ENCODE peak calls at places on chromosomes 11 and 22, in eight cellular contexts. E, W, U, A, S, L, I and F are unnamed samples.

GRCh38 chr11:38005597-38005996 is 1407.6 kb upstream of the RAG2 start:
- ATAC-seq in L (no peak), A (no peak), U (no peak), S (no peak), I (no peak), W (no peak), E (no peak), F (no peak)

GRCh38 chr11:61362542-61362875 is 335 bp downstream of the TMEM138 start:
- ATAC-seq in A (peak; percentile 38), S (peak; percentile 21), I (no peak), L (peak; percentile 28), U (peak; percentile 24), E (peak; percentile 64), W (peak; percentile 35), F (peak; percentile 13)

GRCh38 chr11:126336065-126336464 is 19.4 kb upstream of the ST3GAL4 start:
- ATAC-seq in U (no peak), S (no peak), W (peak; percentile 25), E (peak; percentile 68), A (no peak), L (peak; percentile 49), I (no peak), F (no peak)

GRCh38 chr22:29702931-29703594 is 16.7 kb upstream of the CABP7 start:
- ATAC-seq in U (no peak), A (no peak), S (no peak), W (no peak), L (no peak), I (no peak), E (no peak), F (no peak)

GRCh38 chr22:42906605-42907338 is 49.7 kb upstream of the ARFGAP3 start:
- ATAC-seq in S (no peak), E (no peak), U (no peak), I (no peak), W (no peak), L (no peak), A (no peak), F (no peak)

GRCh38 chr11:123188508-123189165 is 6.4 kb downstream of the CLMP start:
- ATAC-seq in S (peak; percentile 49), L (no peak), W (no peak), U (peak; percentile 71), A (peak; percentile 26), I (no peak), E (no peak), F (no peak)

GRCh38 chr22:37193629-37194191 is 5.7 kb upstream of the C1QTNF6 start:
- ATAC-seq in A (no peak), I (peak; percentile 12), E (peak; percentile 60), U (peak; percentile 54), S (no peak), W (peak; percentile 52), L (peak; percentile 42), F (peak; percentile 63)

GRCh38 chr22:18078329-18079041 is 695 bp downstream of the PEX26 start:
- ATAC-seq in A (peak; percentile 65), E (no peak), L (peak; percentile 19), W (peak; percentile 13), I (peak; percentile 41), U (peak; percentile 64), S (peak; percentile 51), F (peak; percentile 50)

GRCh38 chr11:133160754-133161153 is 371.5 kb downstream of the OPCML start:
- ATAC-seq in L (no peak), S (no peak), A (no peak), I (no peak), E (no peak), U (no peak), W (no peak), F (no peak)

GRCh38 chr11:70755410-70756158 is 357.3 kb downstream of the CTTN start:
- ATAC-seq in S (peak; percentile 82), L (peak; percentile 91), A (peak; percentile 97), U (peak; percentile 99), E (peak; percentile 51), W (peak; percentile 73), I (peak; percentile 82), F (peak; percentile 85)

GRCh38 chr11:2302280-2302843 is 549 bp downstream of the TSPAN32 start:
- ATAC-seq in S (no peak), L (peak; percentile 31), U (no peak), I (peak; percentile 31), A (no peak), E (peak; percentile 44), W (peak; percentile 26), F (peak; percentile 30)

GRCh38 chr22:31532060-31532459 is 35.7 kb downstream of the SFI1 start:
- ATAC-seq in L (no peak), E (no peak), U (no peak), A (no peak), S (no peak), W (no peak), I (no peak), F (no peak)

GRCh38 chr11:116917632-116918031 is 80.2 kb upstream of the APOA1 start:
- ATAC-seq in W (no peak), A (no peak), S (no peak), L (no peak), I (no peak), U (no peak), E (no peak), F (no peak)

GRCh38 chr11:30560345-30561106 is 25.6 kb downstream of the MPPED2 start:
- ATAC-seq in E (no peak), L (no peak), U (no peak), I (no peak), W (no peak), A (no peak), S (no peak), F (no peak)

GRCh38 chr11:64537876-64538275 is 53.1 kb upstream of the SLC22A12 start:
- ATAC-seq in L (no peak), W (no peak), A (no peak), I (no peak), U (no peak), S (no peak), E (no peak), F (no peak)

GRCh38 chr11:65403607-65404121 is 17.2 kb downstream of the FRMD8 start:
- ATAC-seq in L (no peak), I (no peak), E (no peak), U (no peak), S (no peak), W (peak; percentile 19), A (peak; percentile 7), F (no peak)

GRCh38 chr11:61793084-61793828 is 545 bp downstream of the FEN1 start:
- ATAC-seq in U (peak; percentile 64), I (peak; percentile 3), E (peak; percentile 13), S (peak; percentile 30), W (no peak), A (peak; percentile 20), L (peak; percentile 33), F (peak; percentile 23)

GRCh38 chr11:116582621-116583020 is 190.2 kb downstream of the BUD13 start:
- ATAC-seq in A (no peak), L (no peak), I (no peak), U (no peak), S (no peak), W (no peak), E (no peak), F (no peak)

GRCh38 chr11:119999220-119999619 is 138.7 kb downstream of the TRIM29 start:
- ATAC-seq in I (no peak), W (no peak), U (no peak), L (no peak), S (peak; percentile 23), A (no peak), E (no peak), F (no peak)

GRCh38 chr11:74682731-74683278 is 48.4 kb downstream of the CHRDL2 start:
- ATAC-seq in I (no peak), L (no peak), U (peak; percentile 11), A (no peak), W (no peak), S (no peak), E (no peak), F (no peak)

GRCh38 chr22:17483670-17484372 is 79.5 kb upstream of the SLC25A18 start:
- ATAC-seq in U (no peak), E (no peak), L (no peak), I (no peak), S (no peak), A (no peak), W (no peak), F (no peak)

GRCh38 chr11:67437082-67437821 is at the start of gene PTPRCAP:
- ATAC-seq in W (peak; percentile 60), U (no peak), A (no peak), E (peak; percentile 59), S (no peak), I (peak; percentile 29), L (peak; percentile 24), F (peak; percentile 9)

GRCh38 chr11:65787649-65788622 is 1.1 kb downstream of the OVOL1 start:
- ATAC-seq in E (peak; percentile 22), U (no peak), L (no peak), I (no peak), A (no peak), W (no peak), S (no peak), F (no peak)

GRCh38 chr11:29135504-29135903 is 881.3 kb downstream of the KCNA4 start:
- ATAC-seq in I (no peak), L (no peak), U (no peak), W (no peak), A (no peak), E (no peak), S (no peak), F (no peak)

GRCh38 chr11:133058501-133058900 is 473.8 kb downstream of the OPCML start:
- ATAC-seq in W (no peak), A (no peak), E (no peak), U (no peak), S (no peak), I (no peak), L (no peak), F (no peak)

GRCh38 chr22:29233503-29233902 is 27.8 kb downstream of the EMID1 start:
- ATAC-seq in U (no peak), S (no peak), A (no peak), E (no peak), I (no peak), L (no peak), W (no peak), F (no peak)

GRCh38 chr11:113401718-113402117 is 14.1 kb downstream of the ANKK1 start:
- ATAC-seq in S (peak; percentile 82), U (no peak), A (peak; percentile 51), E (no peak), L (no peak), W (no peak), I (no peak), F (no peak)

GRCh38 chr11:371051-371450 is 1.8 kb downstream of the B4GALNT4 start:
- ATAC-seq in U (no peak), S (no peak), L (peak; percentile 23), E (no peak), I (no peak), W (no peak), A (no peak), F (no peak)

GRCh38 chr11:20397281-20397680 is 9.8 kb downstream of the PRMT3 start:
- ATAC-seq in A (peak; percentile 99), W (peak; percentile 88), S (peak; percentile 94), U (peak; percentile 92), L (peak; percentile 83), E (peak; percentile 96), I (peak; percentile 61), F (peak; percentile 61)

GRCh38 chr11:75194147-75194546 is 43.2 kb downstream of the SLCO2B1 start:
- ATAC-seq in L (no peak), W (no peak), A (no peak), S (no peak), U (no peak), E (no peak), I (no peak), F (no peak)

GRCh38 chr11:131246589-131247164 is 123.7 kb upstream of the NTM start:
- ATAC-seq in S (peak; percentile 67), I (no peak), L (no peak), E (no peak), W (no peak), U (peak; percentile 65), A (no peak), F (no peak)